ENCODE peak calls at places on chromosomes 5 and 9, in six cellular contexts. One of them, this sample, is unnamed.

GRCh38 chr5:77952811-77953210 is 176.7 kb upstream of the TBCA start:
- DNase-seq in activated gamma-delta T cell treated with Interleukin-2 at 50 U/mL for 16 hours: no peak
- DNase-seq in PC-9: no peak
- DNase-seq in foreskin fibroblast: no peak
- DNase-seq in Right ventricle myocardium superior: no peak
- DNase-seq in COR-L47: no peak
- DNase-seq in this sample: no peak

GRCh38 chr9:29685531-29685930 is 2112.2 kb upstream of the C9orf72 start:
- DNase-seq in Right ventricle myocardium superior: no peak
- DNase-seq in foreskin fibroblast: no peak
- DNase-seq in COR-L47: no peak
- DNase-seq in activated gamma-delta T cell treated with Interleukin-2 at 50 U/mL for 16 hours: no peak
- DNase-seq in PC-9: no peak
- DNase-seq in this sample: no peak

GRCh38 chr5:100779669-100780375 is 123.3 kb downstream of the ST8SIA4 start:
- DNase-seq in PC-9: no peak
- DNase-seq in COR-L47: no peak
- DNase-seq in foreskin fibroblast: no peak
- DNase-seq in Right ventricle myocardium superior: no peak
- DNase-seq in activated gamma-delta T cell treated with Interleukin-2 at 50 U/mL for 16 hours: no peak
- DNase-seq in this sample: peak; percentile 1

GRCh38 chr9:91065231-91066041 is 263.8 kb downstream of the SYK start:
- DNase-seq in foreskin fibroblast: no peak
- DNase-seq in PC-9: no peak
- DNase-seq in COR-L47: no peak
- DNase-seq in activated gamma-delta T cell treated with Interleukin-2 at 50 U/mL for 16 hours: no peak
- DNase-seq in Right ventricle myocardium superior: no peak
- DNase-seq in this sample: no peak

GRCh38 chr9:36276254-36276653 is 18.0 kb upstream of the GNE start:
- DNase-seq in Right ventricle myocardium superior: no peak
- DNase-seq in activated gamma-delta T cell treated with Interleukin-2 at 50 U/mL for 16 hours: no peak
- DNase-seq in PC-9: no peak
- DNase-seq in foreskin fibroblast: no peak
- DNase-seq in COR-L47: no peak
- DNase-seq in this sample: no peak

GRCh38 chr5:151254533-151254932 is 1.5 kb downstream of the GM2A start:
- DNase-seq in PC-9: no peak
- DNase-seq in foreskin fibroblast: no peak
- DNase-seq in COR-L47: no peak
- DNase-seq in activated gamma-delta T cell treated with Interleukin-2 at 50 U/mL for 16 hours: no peak
- DNase-seq in Right ventricle myocardium superior: no peak
- DNase-seq in this sample: no peak

GRCh38 chr5:18455521-18455920 is 821.3 kb downstream of the TAF11L14 start:
- DNase-seq in foreskin fibroblast: no peak
- DNase-seq in COR-L47: no peak
- DNase-seq in activated gamma-delta T cell treated with Interleukin-2 at 50 U/mL for 16 hours: no peak
- DNase-seq in PC-9: no peak
- DNase-seq in Right ventricle myocardium superior: no peak
- DNase-seq in this sample: no peak

GRCh38 chr5:62596691-62597090 is 18.1 kb downstream of the LRRC70 start:
- DNase-seq in foreskin fibroblast: peak; percentile 5
- DNase-seq in Right ventricle myocardium superior: no peak
- DNase-seq in PC-9: no peak
- DNase-seq in activated gamma-delta T cell treated with Interleukin-2 at 50 U/mL for 16 hours: no peak
- DNase-seq in COR-L47: no peak
- DNase-seq in this sample: no peak

GRCh38 chr9:109416135-109416706 is 81.9 kb downstream of the PTPN3 start:
- DNase-seq in COR-L47: no peak
- DNase-seq in PC-9: no peak
- DNase-seq in foreskin fibroblast: no peak
- DNase-seq in activated gamma-delta T cell treated with Interleukin-2 at 50 U/mL for 16 hours: no peak
- DNase-seq in Right ventricle myocardium superior: no peak
- DNase-seq in this sample: no peak

GRCh38 chr5:77367733-77368132 is 124.4 kb downstream of the WDR41 start:
- DNase-seq in foreskin fibroblast: no peak
- DNase-seq in PC-9: peak; percentile 16
- DNase-seq in activated gamma-delta T cell treated with Interleukin-2 at 50 U/mL for 16 hours: no peak
- DNase-seq in COR-L47: no peak
- DNase-seq in Right ventricle myocardium superior: no peak
- DNase-seq in this sample: no peak

GRCh38 chr5:40754381-40755092 is 1.2 kb downstream of the TTC33 start:
- DNase-seq in Right ventricle myocardium superior: no peak
- DNase-seq in activated gamma-delta T cell treated with Interleukin-2 at 50 U/mL for 16 hours: no peak
- DNase-seq in foreskin fibroblast: no peak
- DNase-seq in COR-L47: no peak
- DNase-seq in PC-9: no peak
- DNase-seq in this sample: peak; percentile 37

GRCh38 chr5:84092738-84093137 is 291.9 kb downstream of the EDIL3 start:
- DNase-seq in activated gamma-delta T cell treated with Interleukin-2 at 50 U/mL for 16 hours: no peak
- DNase-seq in foreskin fibroblast: no peak
- DNase-seq in Right ventricle myocardium superior: no peak
- DNase-seq in PC-9: no peak
- DNase-seq in COR-L47: no peak
- DNase-seq in this sample: no peak

GRCh38 chr9:135550344-135550918 is 4.5 kb downstream of the OBP2A start:
- DNase-seq in COR-L47: no peak
- DNase-seq in activated gamma-delta T cell treated with Interleukin-2 at 50 U/mL for 16 hours: no peak
- DNase-seq in Right ventricle myocardium superior: no peak
- DNase-seq in PC-9: no peak
- DNase-seq in foreskin fibroblast: no peak
- DNase-seq in this sample: no peak

GRCh38 chr5:107673368-107674136 is 2.8 kb upstream of the EFNA5 start:
- DNase-seq in Right ventricle myocardium superior: peak; percentile 87
- DNase-seq in activated gamma-delta T cell treated with Interleukin-2 at 50 U/mL for 16 hours: peak; percentile 54
- DNase-seq in foreskin fibroblast: peak; percentile 87
- DNase-seq in PC-9: peak; percentile 88
- DNase-seq in COR-L47: peak; percentile 92
- DNase-seq in this sample: peak; percentile 61

GRCh38 chr9:122087406-122088200 is 5.5 kb downstream of the TTLL11 start:
- DNase-seq in foreskin fibroblast: peak; percentile 86
- DNase-seq in PC-9: no peak
- DNase-seq in COR-L47: no peak
- DNase-seq in Right ventricle myocardium superior: no peak
- DNase-seq in activated gamma-delta T cell treated with Interleukin-2 at 50 U/mL for 16 hours: no peak
- DNase-seq in this sample: no peak

GRCh38 chr5:117337064-117337749 is 762.6 kb upstream of the SEMA6A start:
- DNase-seq in COR-L47: no peak
- DNase-seq in activated gamma-delta T cell treated with Interleukin-2 at 50 U/mL for 16 hours: no peak
- DNase-seq in Right ventricle myocardium superior: no peak
- DNase-seq in PC-9: no peak
- DNase-seq in foreskin fibroblast: no peak
- DNase-seq in this sample: no peak

GRCh38 chr5:108637110-108637509 is 110.6 kb upstream of the FER start:
- DNase-seq in foreskin fibroblast: peak; percentile 45
- DNase-seq in Right ventricle myocardium superior: no peak
- DNase-seq in PC-9: no peak
- DNase-seq in COR-L47: no peak
- DNase-seq in activated gamma-delta T cell treated with Interleukin-2 at 50 U/mL for 16 hours: no peak
- DNase-seq in this sample: no peak

GRCh38 chr9:134433101-134433500 is 106.8 kb downstream of the RXRA start:
- DNase-seq in activated gamma-delta T cell treated with Interleukin-2 at 50 U/mL for 16 hours: no peak
- DNase-seq in foreskin fibroblast: peak; percentile 46
- DNase-seq in COR-L47: no peak
- DNase-seq in PC-9: no peak
- DNase-seq in Right ventricle myocardium superior: no peak
- DNase-seq in this sample: no peak

GRCh38 chr5:387491-388265 is 55.3 kb upstream of the EXOC3 start:
- DNase-seq in PC-9: no peak
- DNase-seq in foreskin fibroblast: no peak
- DNase-seq in Right ventricle myocardium superior: no peak
- DNase-seq in activated gamma-delta T cell treated with Interleukin-2 at 50 U/mL for 16 hours: no peak
- DNase-seq in COR-L47: no peak
- DNase-seq in this sample: no peak

GRCh38 chr9:81080900-81081299 is 608.4 kb downstream of the TLE1 start:
- DNase-seq in foreskin fibroblast: no peak
- DNase-seq in PC-9: no peak
- DNase-seq in Right ventricle myocardium superior: no peak
- DNase-seq in COR-L47: no peak
- DNase-seq in activated gamma-delta T cell treated with Interleukin-2 at 50 U/mL for 16 hours: no peak
- DNase-seq in this sample: no peak

GRCh38 chr9:131516274-131516565 is 13.5 kb downstream of the POMT1 start:
- DNase-seq in COR-L47: no peak
- DNase-seq in PC-9: no peak
- DNase-seq in foreskin fibroblast: no peak
- DNase-seq in activated gamma-delta T cell treated with Interleukin-2 at 50 U/mL for 16 hours: no peak
- DNase-seq in Right ventricle myocardium superior: no peak
- DNase-seq in this sample: no peak

GRCh38 chr9:109467936-109468335 is 30.2 kb downstream of the PTPN3 start:
- DNase-seq in foreskin fibroblast: peak; percentile 23
- DNase-seq in PC-9: no peak
- DNase-seq in Right ventricle myocardium superior: no peak
- DNase-seq in activated gamma-delta T cell treated with Interleukin-2 at 50 U/mL for 16 hours: no peak
- DNase-seq in COR-L47: no peak
- DNase-seq in this sample: no peak

GRCh38 chr9:97710356-97711222 is 13.4 kb upstream of the XPA start:
- DNase-seq in PC-9: peak; percentile 59
- DNase-seq in Right ventricle myocardium superior: no peak
- DNase-seq in activated gamma-delta T cell treated with Interleukin-2 at 50 U/mL for 16 hours: peak; percentile 45
- DNase-seq in COR-L47: peak; percentile 59
- DNase-seq in foreskin fibroblast: peak; percentile 48
- DNase-seq in this sample: peak; percentile 59

GRCh38 chr5:103452666-103453065 is 109.9 kb downstream of the NUDT12 start:
- DNase-seq in foreskin fibroblast: peak; percentile 58
- DNase-seq in PC-9: no peak
- DNase-seq in Right ventricle myocardium superior: no peak
- DNase-seq in activated gamma-delta T cell treated with Interleukin-2 at 50 U/mL for 16 hours: no peak
- DNase-seq in COR-L47: no peak
- DNase-seq in this sample: no peak

GRCh38 chr9:79129865-79130480 is 441.8 kb upstream of the TLE4 start:
- DNase-seq in COR-L47: peak; percentile 50
- DNase-seq in activated gamma-delta T cell treated with Interleukin-2 at 50 U/mL for 16 hours: no peak
- DNase-seq in PC-9: peak; percentile 51
- DNase-seq in Right ventricle myocardium superior: peak; percentile 41
- DNase-seq in foreskin fibroblast: peak; percentile 50
- DNase-seq in this sample: peak; percentile 9

GRCh38 chr9:75027187-75028107 is 646 bp downstream of the CARNMT1 start:
- DNase-seq in PC-9: peak; percentile 60
- DNase-seq in activated gamma-delta T cell treated with Interleukin-2 at 50 U/mL for 16 hours: peak; percentile 36
- DNase-seq in COR-L47: peak; percentile 60
- DNase-seq in Right ventricle myocardium superior: peak; percentile 80
- DNase-seq in foreskin fibroblast: peak; percentile 37
- DNase-seq in this sample: peak; percentile 87

GRCh38 chr9:77750284-77750683 is 102.2 kb upstream of the GNA14 start:
- DNase-seq in COR-L47: no peak
- DNase-seq in activated gamma-delta T cell treated with Interleukin-2 at 50 U/mL for 16 hours: no peak
- DNase-seq in PC-9: no peak
- DNase-seq in foreskin fibroblast: no peak
- DNase-seq in Right ventricle myocardium superior: no peak
- DNase-seq in this sample: no peak